ENCODE peak calls at places on chromosome 1, in nine cellular contexts. K, M, L, C, B, J, H, A and I are unnamed samples.

GRCh38 chr1:38741341-38741740 is 118.2 kb downstream of the RRAGC start:
- DNase-seq in B (peak; percentile 77), L (no peak), J (no peak), A (no peak), M (no peak), K (peak; percentile 20), H (no peak), C (peak; percentile 8), I (no peak)

GRCh38 chr1:20413136-20413790 is 72.7 kb downstream of the CAMK2N1 start:
- DNase-seq in L (no peak), B (no peak), J (no peak), M (no peak), A (no peak), H (no peak), K (no peak), C (no peak), I (no peak)

GRCh38 chr1:218383051-218383450 is 37.9 kb downstream of the TGFB2 start:
- DNase-seq in C (no peak), H (no peak), M (no peak), L (no peak), A (no peak), B (no peak), J (no peak), K (no peak), I (no peak)

GRCh38 chr1:151502859-151503509 is 8.2 kb upstream of the CGN start:
- DNase-seq in C (no peak), L (no peak), A (no peak), K (no peak), B (no peak), M (no peak), H (no peak), J (no peak), I (no peak)

GRCh38 chr1:64476251-64476952 is 6.5 kb downstream of the CACHD1 start:
- DNase-seq in M (no peak), J (no peak), K (peak; percentile 94), B (peak; percentile 85), L (no peak), H (no peak), C (peak; percentile 31), A (no peak), I (no peak)

GRCh38 chr1:14149431-14149830 is 449.1 kb upstream of the KAZN start:
- DNase-seq in A (no peak), K (peak; percentile 16), M (no peak), L (no peak), C (no peak), J (no peak), H (no peak), B (no peak), I (no peak)

GRCh38 chr1:28591708-28592313 is at the start of gene RAB42:
- DNase-seq in H (peak; percentile 66), M (no peak), B (peak; percentile 50), A (no peak), L (no peak), C (peak; percentile 59), K (peak; percentile 23), J (peak; percentile 36), I (no peak)

GRCh38 chr1:104630567-104630966 is 880.9 kb downstream of the AMY1C start:
- DNase-seq in C (no peak), L (no peak), A (no peak), B (no peak), H (no peak), M (no peak), K (no peak), J (no peak), I (no peak)

GRCh38 chr1:5508669-5509330 is 483.4 kb downstream of the NPHP4 start:
- DNase-seq in H (no peak), M (no peak), K (no peak), A (no peak), B (no peak), C (no peak), J (no peak), L (no peak), I (no peak)

GRCh38 chr1:192732787-192733186 is 76.1 kb upstream of the RGS2 start:
- DNase-seq in A (no peak), J (no peak), H (no peak), L (no peak), K (no peak), C (no peak), B (no peak), M (no peak), I (no peak)

GRCh38 chr1:39036678-39037077 is 10.5 kb downstream of the NDUFS5 start:
- DNase-seq in M (no peak), H (no peak), A (no peak), C (no peak), L (no peak), B (no peak), J (no peak), K (no peak), I (no peak)

GRCh38 chr1:162632234-162632666 is at the start of gene DDR2:
- DNase-seq in H (peak; percentile 50), C (peak; percentile 85), K (peak; percentile 91), B (peak; percentile 98), J (peak; percentile 46), A (peak; percentile 43), L (no peak), M (no peak), I (no peak)

GRCh38 chr1:20685099-20685662 is 24.0 kb upstream of the DDOST start:
- DNase-seq in L (no peak), A (no peak), J (no peak), K (no peak), C (peak; percentile 85), H (no peak), M (no peak), B (no peak), I (no peak)

GRCh38 chr1:34768856-34769255 is 9.3 kb downstream of the GJB4 start:
- DNase-seq in A (no peak), L (no peak), B (no peak), M (no peak), C (no peak), K (no peak), H (no peak), J (no peak), I (no peak)

GRCh38 chr1:113390871-113391642 is 742 bp downstream of the MAGI3 start:
- DNase-seq in B (peak; percentile 22), A (no peak), J (peak; percentile 67), M (peak; percentile 34), L (no peak), H (peak; percentile 64), C (peak; percentile 67), K (no peak), I (peak; percentile 55)

GRCh38 chr1:116024629-116025028 is 48.3 kb downstream of the SLC22A15 start:
- DNase-seq in A (no peak), H (no peak), J (no peak), L (no peak), C (no peak), K (no peak), B (no peak), M (no peak), I (no peak)

DNA sequence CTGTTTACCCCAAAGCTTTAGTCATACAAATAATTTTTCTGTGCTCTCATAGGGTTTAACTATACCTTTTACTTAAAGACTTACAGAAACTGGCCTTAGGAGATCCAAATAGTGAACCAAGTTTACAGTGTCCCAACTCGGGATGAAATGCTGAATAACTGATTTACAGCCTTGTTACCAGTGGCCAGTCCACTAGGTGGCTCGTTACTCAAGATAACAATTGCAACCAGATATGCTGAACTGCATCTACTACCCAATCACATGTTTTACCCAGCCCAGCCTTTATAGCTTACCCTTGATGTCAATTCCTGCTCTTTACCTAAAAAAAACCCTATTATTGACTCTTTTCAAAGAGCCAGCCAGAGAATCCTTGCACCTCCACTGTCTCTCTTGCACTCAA is 1148.8 kb upstream of the ADGRL4 start:
- DNase-seq in B (peak; percentile 5), H (no peak), M (no peak), J (no peak), A (no peak), C (no peak), L (no peak), K (no peak), I (no peak)
- H3K9me3 ChIP-seq in B (no peaks in the 10 kb centered on the region), H (peaks cover 5% of the 10 kb centered on the region), M (no peaks in the 10 kb centered on the region), J (no peaks in the 10 kb centered on the region), A (no peaks in the 10 kb centered on the region), C (no peaks in the 10 kb centered on the region), L (no peaks in the 10 kb centered on the region), K (no peaks in the 10 kb centered on the region), I (no peaks in the 10 kb centered on the region)

GRCh38 chr1:15837931-15838330 is 9.6 kb upstream of the SPEN start:
- DNase-seq in C (no peak), K (no peak), L (no peak), M (no peak), A (no peak), H (no peak), B (no peak), J (no peak), I (no peak)
- H3K27ac ChIP-seq in C (peak overlapping the region; percentile 99), K (no peak overlapping the region), L (no peak overlapping the region), M (no peak overlapping the region), A (peak overlapping the region; percentile 99), H (peak overlapping the region; percentile 100), B (no peak overlapping the region), J (no peak overlapping the region), I (no peak overlapping the region)

GRCh38 chr1:239302716-239303115 is 83.7 kb upstream of the CHRM3 start:
- DNase-seq in B (no peak), J (no peak), A (no peak), C (peak; percentile 19), L (no peak), M (no peak), H (no peak), K (no peak), I (no peak)

GRCh38 chr1:239297910-239298309 is 88.5 kb upstream of the CHRM3 start:
- DNase-seq in B (no peak), K (no peak), H (no peak), L (no peak), J (no peak), A (no peak), C (no peak), M (no peak), I (no peak)

GRCh38 chr1:239307886-239308285 is 78.5 kb upstream of the CHRM3 start:
- DNase-seq in H (no peak), L (no peak), C (no peak), B (no peak), A (no peak), K (no peak), J (no peak), M (no peak), I (no peak)

GRCh38 chr1:239306426-239306825 is 79.9 kb upstream of the CHRM3 start:
- DNase-seq in H (no peak), L (no peak), A (no peak), B (no peak), M (no peak), C (no peak), J (no peak), K (no peak), I (no peak)

DNA sequence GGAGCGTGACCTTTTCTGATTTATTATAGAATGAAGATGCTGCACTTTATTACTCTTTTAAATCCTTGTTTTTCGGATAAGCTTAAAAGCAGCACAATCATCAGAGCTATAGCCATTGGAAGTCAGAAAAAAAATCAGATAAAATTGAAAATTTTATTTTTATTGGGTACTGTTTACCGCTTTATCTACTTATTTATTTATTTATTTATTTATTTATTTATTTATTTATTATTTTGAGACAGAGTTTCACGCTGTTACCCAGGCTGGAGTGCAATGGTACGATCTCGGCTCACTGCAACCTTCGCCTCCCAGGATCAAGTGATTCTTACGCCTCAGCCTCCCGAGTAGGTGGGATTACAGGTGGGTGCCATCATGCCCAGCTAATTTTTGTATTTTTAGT is 83.1 kb upstream of the CHRM3 start:
- DNase-seq in H (no peak), L (no peak), B (no peak), M (no peak), J (no peak), A (no peak), K (no peak), C (no peak), I (no peak)
- H3K9me3 ChIP-seq in H (no peaks in the 10 kb centered on the region), L (no peaks in the 10 kb centered on the region), B (no peaks in the 10 kb centered on the region), M (no peaks in the 10 kb centered on the region), J (no peaks in the 10 kb centered on the region), A (no peaks in the 10 kb centered on the region), K (no peaks in the 10 kb centered on the region), C (no peaks in the 10 kb centered on the region), I (no peaks in the 10 kb centered on the region)

GRCh38 chr1:87392241-87393192 is 63.8 kb downstream of the LMO4 start:
- DNase-seq in A (no peak), H (no peak), M (no peak), B (peak; percentile 46), C (peak; percentile 58), L (no peak), K (peak; percentile 89), J (no peak), I (no peak)
- H3K27ac ChIP-seq in A (no peak overlapping the region), H (no peak overlapping the region), M (no peak overlapping the region), B (no peak overlapping the region), C (no peak overlapping the region), L (no peak overlapping the region), K (no peak overlapping the region), J (no peak overlapping the region), I (no peak overlapping the region)